ENCODE peak calls at places on chromosomes 3 and 15, in four cellular contexts. N is GM12865, K is nephron progenitor cell, I is foreskin keratinocyte. Y is an unnamed sample.

GRCh38 chr15:97995881-97996603 is 35.5 kb downstream of the ARRDC4 start:
- DNase-seq in N (peak; percentile 45), K (no peak), I (peak; percentile 88), Y (no peak)

GRCh38 chr3:162143181-162143580 is 646.6 kb downstream of the OTOL1 start:
- DNase-seq in I (no peak), K (no peak), N (no peak), Y (no peak)

GRCh38 chr3:58190882-58191281 is 19.9 kb downstream of the DNASE1L3 start:
- DNase-seq in I (no peak), N (no peak), K (no peak), Y (no peak)

GRCh38 chr3:48990636-48991421 is 788 bp downstream of the P4HTM start:
- DNase-seq in K (peak; percentile 39), N (peak; percentile 51), I (no peak), Y (peak; percentile 51)

GRCh38 chr15:50493625-50494024 is 52.8 kb downstream of the USP50 start:
- DNase-seq in K (no peak), I (no peak), N (no peak), Y (no peak)

GRCh38 chr3:155393316-155393715 is 99.8 kb upstream of the STRIT1 start:
- DNase-seq in N (no peak), K (no peak), I (no peak), Y (no peak)

GRCh38 chr3:88105325-88105724 is 44.4 kb upstream of the C3orf38 start:
- DNase-seq in N (no peak), K (no peak), I (no peak), Y (no peak)

GRCh38 chr3:75295013-75295412 is 369.1 kb upstream of the FRG2C start:
- DNase-seq in K (no peak), I (no peak), N (no peak), Y (no peak)

GRCh38 chr15:80580107-80580506 is 115.0 kb upstream of the ABHD17C start:
- DNase-seq in I (peak; percentile 99), N (no peak), K (no peak), Y (no peak)

GRCh38 chr15:43441316-43441715 is 51.6 kb downstream of the TP53BP1 start:
- DNase-seq in I (no peak), K (no peak), N (peak; percentile 38), Y (peak; percentile 36)

GRCh38 chr3:98188553-98188952 is 22.1 kb downstream of the OR5H15 start:
- DNase-seq in N (peak; percentile 56), K (no peak), I (no peak), Y (peak; percentile 29)

GRCh38 chr3:169662215-169663070 is 1.1 kb downstream of the MECOM start:
- DNase-seq in I (no peak), K (peak; percentile 91), N (peak; percentile 62), Y (peak; percentile 81)

GRCh38 chr15:98896802-98897732 is 110.5 kb downstream of the PGPEP1L start:
- DNase-seq in I (peak; percentile 100), K (no peak), N (no peak), Y (no peak)

GRCh38 chr15:78937132-78937739 is 7.6 kb downstream of the CTSH start:
- DNase-seq in N (no peak), I (no peak), K (no peak), Y (no peak)

GRCh38 chr15:43930079-43930478 is 103.3 kb downstream of the WDR76 start:
- DNase-seq in I (no peak), N (no peak), K (no peak), Y (no peak)

GRCh38 chr15:66184936-66185790 is 68.4 kb downstream of the MEGF11 start:
- DNase-seq in K (no peak), I (no peak), N (no peak), Y (no peak)

GRCh38 chr3:147120029-147120428 is 286.3 kb downstream of the ZIC4 start:
- DNase-seq in K (no peak), I (no peak), N (no peak), Y (no peak)
- TF ChIP-seq CTCF in K (peak; percentile 41), I (no peak), N (no peak), Y (no peak)

GRCh38 chr15:101068961-101069734 is 150.0 kb downstream of the LRRK1 start:
- DNase-seq in I (peak; percentile 35), N (no peak), K (peak; percentile 78), Y (no peak)
- TF ChIP-seq CTCF in I (peak; percentile 43), N (no peak), K (peak; percentile 43), Y (no peak)

GRCh38 chr3:160927620-160928019 is 171.6 kb downstream of the PPM1L start:
- DNase-seq in K (no peak), I (no peak), N (peak; percentile 31), Y (no peak)

GRCh38 chr3:160928183-160928718 is 172.2 kb downstream of the PPM1L start:
- DNase-seq in I (no peak), K (no peak), N (peak; percentile 5), Y (no peak)

GRCh38 chr3:160924776-160925175 is 168.7 kb downstream of the PPM1L start:
- DNase-seq in I (no peak), N (no peak), K (no peak), Y (no peak)

GRCh38 chr3:160931474-160931873 is 173.7 kb downstream of the B3GALNT1 start:
- DNase-seq in I (no peak), N (no peak), K (no peak), Y (no peak)

DNA sequence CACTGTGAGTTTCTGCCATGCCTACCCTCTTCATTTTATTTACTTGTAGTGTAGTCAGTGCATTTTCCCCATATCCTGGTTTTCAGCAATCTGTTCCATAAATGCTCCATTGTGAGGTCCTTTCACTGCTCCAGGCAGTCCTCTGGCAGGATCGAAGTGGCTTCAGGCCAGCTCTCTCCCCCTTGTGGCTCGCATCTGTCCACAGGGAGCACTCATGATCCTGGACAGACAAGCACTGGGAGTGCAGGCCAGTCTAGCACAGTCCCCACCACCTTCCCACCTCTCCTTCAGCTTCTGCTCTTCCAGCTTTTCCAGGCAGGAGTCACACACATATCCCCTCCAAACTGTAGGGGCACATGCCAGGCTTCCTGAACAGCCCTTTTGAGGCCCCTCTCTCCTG is 173.6 kb downstream of the PPM1L start:
- DNase-seq in N (no peak), K (peak; percentile 7), I (no peak), Y (no peak)
- TF ChIP-seq CTCF in N (no peak), K (no peak), I (peak; percentile 16), Y (no peak)

DNA sequence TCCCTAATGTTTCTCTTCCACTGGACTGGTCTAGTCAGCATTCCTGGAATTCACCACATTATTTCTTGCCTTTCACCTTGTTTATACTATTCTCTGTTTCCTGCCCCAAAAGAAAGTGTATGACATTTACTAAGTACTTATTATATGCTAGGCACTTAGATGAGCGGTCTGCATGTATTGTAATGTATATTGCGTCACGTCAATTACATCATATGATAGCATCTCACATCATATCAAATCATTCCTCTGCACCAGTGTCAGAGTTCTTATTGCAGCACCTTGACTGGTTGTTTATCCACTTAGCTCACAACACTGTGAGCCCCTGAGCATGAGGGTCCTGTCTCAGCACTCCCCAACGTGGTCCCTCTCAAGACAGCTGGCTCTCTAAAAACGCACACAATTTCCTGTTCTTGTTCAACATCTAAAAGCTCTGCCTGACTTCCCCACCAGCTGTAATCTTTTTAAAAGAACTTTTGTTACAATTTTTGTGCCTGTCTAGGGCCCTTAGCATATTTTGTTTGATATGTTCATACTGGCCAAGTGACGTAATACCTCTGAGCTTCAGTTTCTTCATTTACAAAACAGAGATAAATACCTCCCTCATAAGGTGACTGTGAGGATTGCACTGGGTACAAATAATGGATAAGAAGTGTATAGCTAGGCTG is 58.8 kb downstream of the ARHGAP31 start:
- DNase-seq in K (no peak), I (no peak), N (peak; percentile 61), Y (no peak)
- TF ChIP-seq CTCF in K (no peak), I (peak; percentile 60), N (peak; percentile 11), Y (no peak)

Y was measured in GM20000.